ENCODE peak calls at places on chromosomes 11 and 22, in nine cellular contexts. One of them, this sample, is unnamed.

GRCh38 chr22:29031236-29031982 is 30.2 kb downstream of the C22orf31 start:
- DNase-seq in stimulated activated naive CD8-positive, alpha-beta T cell treated with anti-CD3 and anti-CD28 coated beads, Interleukin-15, amount 100 ng/mL, for 72 hours: no peak
- DNase-seq in upper lobe of right lung: peak; percentile 71
- DNase-seq in brain microvascular endothelial cell: peak; percentile 96
- DNase-seq in HCEC 1CT: peak; percentile 94
- DNase-seq in T-helper 9 cell: no peak
- DNase-seq in fibroblast of lung: peak; percentile 99
- DNase-seq in dermis microvascular lymphatic vessel endothelial cell: peak; percentile 98
- DNase-seq in Ammon's horn: peak; percentile 37
- DNase-seq in this sample: no peak

GRCh38 chr11:61587951-61588695 is 7.2 kb upstream of the SYT7 start:
- DNase-seq in stimulated activated naive CD8-positive, alpha-beta T cell treated with anti-CD3 and anti-CD28 coated beads, Interleukin-15, amount 100 ng/mL, for 72 hours: peak; percentile 60
- DNase-seq in upper lobe of right lung: peak; percentile 86
- DNase-seq in brain microvascular endothelial cell: no peak
- DNase-seq in HCEC 1CT: peak; percentile 43
- DNase-seq in T-helper 9 cell: peak; percentile 61
- DNase-seq in fibroblast of lung: no peak
- DNase-seq in dermis microvascular lymphatic vessel endothelial cell: peak; percentile 8
- DNase-seq in Ammon's horn: no peak
- DNase-seq in this sample: peak; percentile 49

GRCh38 chr11:117143390-117143789 is 697 bp upstream of the PAFAH1B2 start:
- DNase-seq in stimulated activated naive CD8-positive, alpha-beta T cell treated with anti-CD3 and anti-CD28 coated beads, Interleukin-15, amount 100 ng/mL, for 72 hours: no peak
- DNase-seq in upper lobe of right lung: no peak
- DNase-seq in brain microvascular endothelial cell: peak; percentile 56
- DNase-seq in HCEC 1CT: peak; percentile 47
- DNase-seq in T-helper 9 cell: no peak
- DNase-seq in fibroblast of lung: peak; percentile 65
- DNase-seq in dermis microvascular lymphatic vessel endothelial cell: peak; percentile 42
- DNase-seq in Ammon's horn: peak; percentile 48
- DNase-seq in this sample: no peak

GRCh38 chr11:95074806-95075563 is 8.3 kb downstream of the SRSF8 start:
- DNase-seq in stimulated activated naive CD8-positive, alpha-beta T cell treated with anti-CD3 and anti-CD28 coated beads, Interleukin-15, amount 100 ng/mL, for 72 hours: no peak
- DNase-seq in upper lobe of right lung: peak; percentile 83
- DNase-seq in brain microvascular endothelial cell: no peak
- DNase-seq in HCEC 1CT: no peak
- DNase-seq in T-helper 9 cell: no peak
- DNase-seq in fibroblast of lung: no peak
- DNase-seq in dermis microvascular lymphatic vessel endothelial cell: peak; percentile 34
- DNase-seq in Ammon's horn: no peak
- DNase-seq in this sample: no peak

GRCh38 chr11:33970984-33971466 is 79.1 kb upstream of the LMO2 start:
- DNase-seq in stimulated activated naive CD8-positive, alpha-beta T cell treated with anti-CD3 and anti-CD28 coated beads, Interleukin-15, amount 100 ng/mL, for 72 hours: no peak
- DNase-seq in upper lobe of right lung: no peak
- DNase-seq in brain microvascular endothelial cell: peak; percentile 47
- DNase-seq in HCEC 1CT: peak; percentile 51
- DNase-seq in T-helper 9 cell: no peak
- DNase-seq in fibroblast of lung: peak; percentile 47
- DNase-seq in dermis microvascular lymphatic vessel endothelial cell: peak; percentile 80
- DNase-seq in Ammon's horn: peak; percentile 81
- DNase-seq in this sample: peak; percentile 56

GRCh38 chr22:37483594-37484114 is 2.5 kb downstream of the MFNG start:
- DNase-seq in stimulated activated naive CD8-positive, alpha-beta T cell treated with anti-CD3 and anti-CD28 coated beads, Interleukin-15, amount 100 ng/mL, for 72 hours: no peak
- DNase-seq in upper lobe of right lung: no peak
- DNase-seq in brain microvascular endothelial cell: no peak
- DNase-seq in HCEC 1CT: no peak
- DNase-seq in T-helper 9 cell: no peak
- DNase-seq in fibroblast of lung: peak; percentile 6
- DNase-seq in dermis microvascular lymphatic vessel endothelial cell: peak; percentile 63
- DNase-seq in Ammon's horn: no peak
- DNase-seq in this sample: no peak

GRCh38 chr22:36384766-36385400 is 2.9 kb downstream of the MYH9 start:
- DNase-seq in stimulated activated naive CD8-positive, alpha-beta T cell treated with anti-CD3 and anti-CD28 coated beads, Interleukin-15, amount 100 ng/mL, for 72 hours: no peak
- DNase-seq in upper lobe of right lung: no peak
- DNase-seq in brain microvascular endothelial cell: no peak
- DNase-seq in HCEC 1CT: peak; percentile 48
- DNase-seq in T-helper 9 cell: peak; percentile 36
- DNase-seq in fibroblast of lung: peak; percentile 50
- DNase-seq in dermis microvascular lymphatic vessel endothelial cell: peak; percentile 53
- DNase-seq in Ammon's horn: peak; percentile 47
- DNase-seq in this sample: no peak

GRCh38 chr11:81278986-81279385 is 1454.7 kb downstream of the FAM181B start:
- DNase-seq in stimulated activated naive CD8-positive, alpha-beta T cell treated with anti-CD3 and anti-CD28 coated beads, Interleukin-15, amount 100 ng/mL, for 72 hours: no peak
- DNase-seq in upper lobe of right lung: no peak
- DNase-seq in brain microvascular endothelial cell: no peak
- DNase-seq in HCEC 1CT: no peak
- DNase-seq in T-helper 9 cell: no peak
- DNase-seq in fibroblast of lung: no peak
- DNase-seq in dermis microvascular lymphatic vessel endothelial cell: no peak
- DNase-seq in Ammon's horn: peak; percentile 14
- DNase-seq in this sample: no peak

GRCh38 chr11:6667733-6668374 is 12.2 kb upstream of the DCHS1 start:
- DNase-seq in stimulated activated naive CD8-positive, alpha-beta T cell treated with anti-CD3 and anti-CD28 coated beads, Interleukin-15, amount 100 ng/mL, for 72 hours: peak; percentile 41
- DNase-seq in upper lobe of right lung: no peak
- DNase-seq in brain microvascular endothelial cell: peak; percentile 16
- DNase-seq in HCEC 1CT: peak; percentile 58
- DNase-seq in T-helper 9 cell: no peak
- DNase-seq in fibroblast of lung: no peak
- DNase-seq in dermis microvascular lymphatic vessel endothelial cell: peak; percentile 29
- DNase-seq in Ammon's horn: no peak
- DNase-seq in this sample: no peak

GRCh38 chr11:122696662-122697061 is 41.1 kb downstream of the UBASH3B start:
- DNase-seq in stimulated activated naive CD8-positive, alpha-beta T cell treated with anti-CD3 and anti-CD28 coated beads, Interleukin-15, amount 100 ng/mL, for 72 hours: peak; percentile 78
- DNase-seq in upper lobe of right lung: no peak
- DNase-seq in brain microvascular endothelial cell: no peak
- DNase-seq in HCEC 1CT: no peak
- DNase-seq in T-helper 9 cell: peak; percentile 41
- DNase-seq in fibroblast of lung: no peak
- DNase-seq in dermis microvascular lymphatic vessel endothelial cell: peak; percentile 71
- DNase-seq in Ammon's horn: no peak
- DNase-seq in this sample: no peak

GRCh38 chr11:79040348-79040747 is 400.5 kb downstream of the TENM4 start:
- DNase-seq in stimulated activated naive CD8-positive, alpha-beta T cell treated with anti-CD3 and anti-CD28 coated beads, Interleukin-15, amount 100 ng/mL, for 72 hours: no peak
- DNase-seq in upper lobe of right lung: no peak
- DNase-seq in brain microvascular endothelial cell: no peak
- DNase-seq in HCEC 1CT: no peak
- DNase-seq in T-helper 9 cell: no peak
- DNase-seq in fibroblast of lung: peak; percentile 38
- DNase-seq in dermis microvascular lymphatic vessel endothelial cell: no peak
- DNase-seq in Ammon's horn: peak; percentile 57
- DNase-seq in this sample: no peak

GRCh38 chr11:13030857-13031256 is 21.7 kb downstream of the RASSF10 start:
- DNase-seq in stimulated activated naive CD8-positive, alpha-beta T cell treated with anti-CD3 and anti-CD28 coated beads, Interleukin-15, amount 100 ng/mL, for 72 hours: no peak
- DNase-seq in upper lobe of right lung: peak; percentile 73
- DNase-seq in brain microvascular endothelial cell: no peak
- DNase-seq in HCEC 1CT: no peak
- DNase-seq in T-helper 9 cell: no peak
- DNase-seq in fibroblast of lung: no peak
- DNase-seq in dermis microvascular lymphatic vessel endothelial cell: peak; percentile 73
- DNase-seq in Ammon's horn: no peak
- DNase-seq in this sample: no peak

GRCh38 chr11:130858215-130858614 is 58.1 kb downstream of the SNX19 start:
- DNase-seq in stimulated activated naive CD8-positive, alpha-beta T cell treated with anti-CD3 and anti-CD28 coated beads, Interleukin-15, amount 100 ng/mL, for 72 hours: no peak
- DNase-seq in upper lobe of right lung: no peak
- DNase-seq in brain microvascular endothelial cell: no peak
- DNase-seq in HCEC 1CT: no peak
- DNase-seq in T-helper 9 cell: no peak
- DNase-seq in fibroblast of lung: no peak
- DNase-seq in dermis microvascular lymphatic vessel endothelial cell: no peak
- DNase-seq in Ammon's horn: no peak
- DNase-seq in this sample: no peak

GRCh38 chr11:44764583-44764982 is 37.8 kb downstream of the TSPAN18 start:
- DNase-seq in stimulated activated naive CD8-positive, alpha-beta T cell treated with anti-CD3 and anti-CD28 coated beads, Interleukin-15, amount 100 ng/mL, for 72 hours: no peak
- DNase-seq in upper lobe of right lung: no peak
- DNase-seq in brain microvascular endothelial cell: no peak
- DNase-seq in HCEC 1CT: no peak
- DNase-seq in T-helper 9 cell: no peak
- DNase-seq in fibroblast of lung: no peak
- DNase-seq in dermis microvascular lymphatic vessel endothelial cell: no peak
- DNase-seq in Ammon's horn: no peak
- DNase-seq in this sample: no peak

GRCh38 chr11:64233913-64234839 is at the start of gene VEGFB:
- DNase-seq in stimulated activated naive CD8-positive, alpha-beta T cell treated with anti-CD3 and anti-CD28 coated beads, Interleukin-15, amount 100 ng/mL, for 72 hours: peak; percentile 67
- DNase-seq in upper lobe of right lung: peak; percentile 90
- DNase-seq in brain microvascular endothelial cell: no peak
- DNase-seq in HCEC 1CT: no peak
- DNase-seq in T-helper 9 cell: peak; percentile 73
- DNase-seq in fibroblast of lung: peak; percentile 55
- DNase-seq in dermis microvascular lymphatic vessel endothelial cell: peak; percentile 78
- DNase-seq in Ammon's horn: peak; percentile 77
- DNase-seq in this sample: peak; percentile 77

GRCh38 chr11:7546324-7546791 is 32.6 kb downstream of the PPFIBP2 start:
- DNase-seq in stimulated activated naive CD8-positive, alpha-beta T cell treated with anti-CD3 and anti-CD28 coated beads, Interleukin-15, amount 100 ng/mL, for 72 hours: no peak
- DNase-seq in upper lobe of right lung: no peak
- DNase-seq in brain microvascular endothelial cell: no peak
- DNase-seq in HCEC 1CT: peak; percentile 45
- DNase-seq in T-helper 9 cell: no peak
- DNase-seq in fibroblast of lung: no peak
- DNase-seq in dermis microvascular lymphatic vessel endothelial cell: no peak
- DNase-seq in Ammon's horn: no peak
- DNase-seq in this sample: no peak

GRCh38 chr11:47485112-47485511 is 36.2 kb upstream of the RAPSN start:
- DNase-seq in stimulated activated naive CD8-positive, alpha-beta T cell treated with anti-CD3 and anti-CD28 coated beads, Interleukin-15, amount 100 ng/mL, for 72 hours: no peak
- DNase-seq in upper lobe of right lung: peak; percentile 85
- DNase-seq in brain microvascular endothelial cell: no peak
- DNase-seq in HCEC 1CT: no peak
- DNase-seq in T-helper 9 cell: no peak
- DNase-seq in fibroblast of lung: no peak
- DNase-seq in dermis microvascular lymphatic vessel endothelial cell: no peak
- DNase-seq in Ammon's horn: no peak
- DNase-seq in this sample: no peak

GRCh38 chr11:117591316-117592039 is 205.5 kb downstream of the DSCAML1 start:
- DNase-seq in stimulated activated naive CD8-positive, alpha-beta T cell treated with anti-CD3 and anti-CD28 coated beads, Interleukin-15, amount 100 ng/mL, for 72 hours: no peak
- DNase-seq in upper lobe of right lung: no peak
- DNase-seq in brain microvascular endothelial cell: no peak
- DNase-seq in HCEC 1CT: no peak
- DNase-seq in T-helper 9 cell: no peak
- DNase-seq in fibroblast of lung: no peak
- DNase-seq in dermis microvascular lymphatic vessel endothelial cell: no peak
- DNase-seq in Ammon's horn: peak; percentile 67
- DNase-seq in this sample: no peak

GRCh38 chr11:109306322-109306721 is 115.7 kb upstream of the C11orf87 start:
- DNase-seq in stimulated activated naive CD8-positive, alpha-beta T cell treated with anti-CD3 and anti-CD28 coated beads, Interleukin-15, amount 100 ng/mL, for 72 hours: no peak
- DNase-seq in upper lobe of right lung: no peak
- DNase-seq in brain microvascular endothelial cell: peak; percentile 39
- DNase-seq in HCEC 1CT: peak; percentile 14
- DNase-seq in T-helper 9 cell: no peak
- DNase-seq in fibroblast of lung: peak; percentile 79
- DNase-seq in dermis microvascular lymphatic vessel endothelial cell: no peak
- DNase-seq in Ammon's horn: no peak
- DNase-seq in this sample: no peak

GRCh38 chr22:40024201-40025061 is 29.7 kb downstream of the FAM83F start:
- DNase-seq in stimulated activated naive CD8-positive, alpha-beta T cell treated with anti-CD3 and anti-CD28 coated beads, Interleukin-15, amount 100 ng/mL, for 72 hours: peak; percentile 50
- DNase-seq in upper lobe of right lung: peak; percentile 86
- DNase-seq in brain microvascular endothelial cell: peak; percentile 46
- DNase-seq in HCEC 1CT: peak; percentile 52
- DNase-seq in T-helper 9 cell: peak; percentile 49
- DNase-seq in fibroblast of lung: peak; percentile 53
- DNase-seq in dermis microvascular lymphatic vessel endothelial cell: peak; percentile 62
- DNase-seq in Ammon's horn: peak; percentile 78
- DNase-seq in this sample: peak; percentile 87

GRCh38 chr11:35418282-35418846 is 994 bp downstream of the SLC1A2 start:
- DNase-seq in stimulated activated naive CD8-positive, alpha-beta T cell treated with anti-CD3 and anti-CD28 coated beads, Interleukin-15, amount 100 ng/mL, for 72 hours: no peak
- DNase-seq in upper lobe of right lung: peak; percentile 65
- DNase-seq in brain microvascular endothelial cell: no peak
- DNase-seq in HCEC 1CT: no peak
- DNase-seq in T-helper 9 cell: no peak
- DNase-seq in fibroblast of lung: peak; percentile 2
- DNase-seq in dermis microvascular lymphatic vessel endothelial cell: no peak
- DNase-seq in Ammon's horn: peak; percentile 28
- DNase-seq in this sample: no peak

This sample was measured in GM12891.